ENCODE peak calls at places on chromosomes 13 and 19, in seven cellular contexts. Y is AG04449; F is CD4-positive, alpha-beta T cell; Q is Peyer's patch; N is psoas muscle; S is fibroblast of lung; B is tibial artery. K is an unnamed sample.

GRCh38 chr13:99657848-99658265 is 156.6 kb downstream of the TM9SF2 start:
- DNase-seq in F (no peak), B (peak), Y (no peak), N (peak), Q (peak), S (peak), K (peak)

GRCh38 chr13:105033999-105034398 is 1501.5 kb downstream of the EFNB2 start:
- DNase-seq in S (no peak), Q (no peak), F (no peak), N (no peak), B (no peak), Y (no peak), K (no peak)

GRCh38 chr13:36921902-36922301 is 1.9 kb upstream of the SMAD9 start:
- DNase-seq in B (no peak), F (no peak), N (no peak), Y (no peak), S (no peak), Q (no peak), K (no peak)

GRCh38 chr19:40716031-40716654 is 543 bp downstream of the COQ8B start:
- DNase-seq in S (no peak), Y (no peak), F (peak), Q (peak), N (peak), B (peak), K (no peak)

GRCh38 chr19:47658431-47659383 is 49.8 kb downstream of the BICRA start:
- DNase-seq in Y (no peak), B (no peak), S (peak), Q (no peak), F (no peak), N (no peak), K (peak)

GRCh38 chr19:23203841-23204344 is 46.3 kb downstream of the ZNF724 start:
- DNase-seq in Y (no peak), B (peak), N (peak), S (peak), F (no peak), Q (no peak), K (no peak)

GRCh38 chr19:8571006-8571411 is 6.2 kb downstream of the MYO1F start:
- DNase-seq in Q (peak), S (peak), Y (no peak), B (peak), N (no peak), F (peak), K (no peak)

GRCh38 chr13:36981156-36981743 is 17.9 kb downstream of the ALG5 start:
- DNase-seq in Q (no peak), N (no peak), B (no peak), S (peak), Y (no peak), F (no peak), K (no peak)

GRCh38 chr13:29901714-29902631 is 51.6 kb upstream of the UBL3 start:
- DNase-seq in S (peak), N (no peak), F (peak), Y (peak), B (no peak), Q (no peak), K (peak)

GRCh38 chr19:50187937-50188336 is 15.5 kb upstream of the MYH14 start:
- DNase-seq in F (no peak), S (no peak), N (no peak), Y (no peak), B (no peak), Q (no peak), K (no peak)

GRCh38 chr13:49532593-49532992 is 36.8 kb downstream of the PHF11 start:
- DNase-seq in Y (no peak), F (no peak), N (no peak), B (no peak), S (no peak), Q (no peak), K (no peak)
- TF ChIP-seq CTCF in Y (no peak), F (no peak), N (no peak), B (no peak), S (no peak), Q (no peak), K (no peak)

GRCh38 chr19:11225172-11225571 is 14.2 kb upstream of the ANGPTL8 start:
- DNase-seq in Q (no peak), S (no peak), F (no peak), N (no peak), Y (no peak), B (peak), K (no peak)

GRCh38 chr19:11224429-11224828 is 15.0 kb upstream of the ANGPTL8 start:
- DNase-seq in Y (no peak), Q (no peak), N (no peak), B (no peak), S (no peak), F (no peak), K (no peak)

GRCh38 chr19:11225815-11226214 is 13.6 kb upstream of the ANGPTL8 start:
- DNase-seq in Q (no peak), N (no peak), S (no peak), Y (no peak), F (no peak), B (no peak), K (no peak)

GRCh38 chr19:11226716-11227166 is 12.7 kb upstream of the ANGPTL8 start:
- DNase-seq in S (no peak), N (no peak), Y (no peak), Q (no peak), F (no peak), B (no peak), K (no peak)

DNA sequence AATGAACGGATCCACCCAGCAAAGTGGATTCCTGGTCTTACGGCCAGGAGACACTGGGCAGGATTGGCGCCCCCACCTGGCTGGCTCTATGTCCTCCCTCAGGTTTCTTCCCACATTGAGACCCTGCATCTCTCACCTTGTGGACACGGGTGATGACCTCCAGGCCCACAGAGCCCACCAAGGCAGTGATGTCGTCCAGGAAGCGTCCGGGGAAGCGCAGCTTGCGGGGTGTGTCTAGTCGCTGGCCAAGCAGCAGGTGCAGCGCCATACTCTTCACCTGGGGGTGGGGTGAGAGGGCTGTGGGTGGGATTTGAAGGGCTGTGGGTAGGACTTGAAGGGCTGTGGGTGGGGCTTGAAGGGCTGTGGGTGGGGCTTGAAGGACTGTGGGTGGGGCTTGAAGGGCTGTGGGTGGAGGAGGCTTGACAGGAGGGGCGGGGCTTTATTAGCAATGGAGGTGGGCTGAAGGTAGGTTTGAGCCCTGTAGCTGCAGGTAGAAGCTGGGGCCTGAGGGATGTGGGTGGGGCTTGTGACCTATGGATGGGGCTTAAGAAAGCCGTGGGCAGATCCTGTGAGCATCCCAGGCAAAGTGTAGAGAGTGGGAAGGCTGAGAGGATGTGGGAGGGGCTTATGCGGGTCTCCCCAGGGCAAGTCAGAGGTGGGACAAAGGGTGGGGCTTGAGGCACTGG is 12.1 kb upstream of the ANGPTL8 start:
- DNase-seq in B (no peak), Y (no peak), S (no peak), N (no peak), Q (no peak), F (no peak), K (peak)
- TF ChIP-seq CTCF in B (no peak), Y (no peak), S (no peak), N (no peak), Q (no peak), F (no peak), K (no peak)

DNA sequence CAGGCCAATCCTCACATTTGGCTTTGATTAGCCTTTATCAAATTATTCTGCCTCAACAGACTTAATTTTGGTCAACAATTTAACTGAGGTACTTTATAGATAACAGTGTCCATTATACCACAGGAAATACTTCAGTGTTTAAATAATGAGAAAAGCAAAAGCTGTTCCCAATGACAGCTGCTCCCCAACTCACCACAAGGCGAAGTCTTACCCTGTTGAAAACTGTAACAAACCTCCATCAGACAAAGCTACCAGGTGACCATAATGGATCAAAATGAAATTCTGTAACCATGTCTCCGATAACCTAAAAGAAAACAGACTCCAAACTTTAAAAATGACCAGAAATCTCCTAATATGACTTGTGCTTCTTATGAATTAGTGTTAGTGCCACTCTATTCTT is 50.3 kb downstream of the ZNF44 start:
- DNase-seq in Y (no peak), F (no peak), N (no peak), S (no peak), B (no peak), Q (no peak), K (no peak)
- TF ChIP-seq CTCF in Y (no peak), F (no peak), N (no peak), S (no peak), B (no peak), Q (peak), K (no peak)

GRCh38 chr13:95697052-95697680 is 20.2 kb downstream of the DNAJC3 start:
- DNase-seq in N (no peak), F (no peak), S (no peak), Y (no peak), Q (no peak), B (no peak), K (no peak)

DNA sequence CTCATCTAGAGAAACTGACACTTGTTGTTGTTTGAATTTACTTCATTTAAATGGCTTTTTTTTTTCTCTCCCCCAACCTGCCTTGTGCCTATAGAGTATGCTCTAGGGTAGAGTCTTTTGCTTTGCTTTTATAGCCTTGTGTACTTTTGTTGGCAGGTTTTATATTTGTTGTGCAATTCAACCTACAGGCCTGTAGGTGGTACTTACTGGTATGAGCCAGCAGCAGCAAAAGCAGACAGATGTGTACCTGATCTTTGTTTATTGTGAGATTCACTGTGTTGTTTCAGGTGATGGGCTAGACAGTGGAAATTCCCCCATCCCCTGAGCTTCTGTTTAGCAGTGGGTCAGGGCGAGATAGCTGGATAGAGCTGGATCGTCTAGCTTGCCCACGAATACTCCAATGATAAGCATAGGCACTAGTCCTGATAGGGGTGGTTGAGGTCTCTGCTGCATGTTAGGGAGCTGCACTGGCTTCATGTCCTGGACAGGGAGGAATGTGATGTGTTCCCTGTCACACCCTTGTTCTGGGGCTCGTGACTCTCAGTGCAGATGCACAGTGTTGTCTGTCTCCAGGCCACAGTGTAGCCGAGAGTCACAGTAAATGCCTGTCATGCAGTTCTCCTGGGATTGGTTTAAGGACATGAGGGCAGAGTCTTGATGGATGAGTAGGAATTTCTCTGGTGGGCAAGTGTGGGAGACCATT is 21.3 kb downstream of the DNAJC3 start:
- DNase-seq in Q (no peak), F (no peak), Y (no peak), B (no peak), S (no peak), N (no peak), K (no peak)
- TF ChIP-seq CTCF in Q (peak), F (no peak), Y (no peak), B (no peak), S (peak), N (no peak), K (peak)

DNA sequence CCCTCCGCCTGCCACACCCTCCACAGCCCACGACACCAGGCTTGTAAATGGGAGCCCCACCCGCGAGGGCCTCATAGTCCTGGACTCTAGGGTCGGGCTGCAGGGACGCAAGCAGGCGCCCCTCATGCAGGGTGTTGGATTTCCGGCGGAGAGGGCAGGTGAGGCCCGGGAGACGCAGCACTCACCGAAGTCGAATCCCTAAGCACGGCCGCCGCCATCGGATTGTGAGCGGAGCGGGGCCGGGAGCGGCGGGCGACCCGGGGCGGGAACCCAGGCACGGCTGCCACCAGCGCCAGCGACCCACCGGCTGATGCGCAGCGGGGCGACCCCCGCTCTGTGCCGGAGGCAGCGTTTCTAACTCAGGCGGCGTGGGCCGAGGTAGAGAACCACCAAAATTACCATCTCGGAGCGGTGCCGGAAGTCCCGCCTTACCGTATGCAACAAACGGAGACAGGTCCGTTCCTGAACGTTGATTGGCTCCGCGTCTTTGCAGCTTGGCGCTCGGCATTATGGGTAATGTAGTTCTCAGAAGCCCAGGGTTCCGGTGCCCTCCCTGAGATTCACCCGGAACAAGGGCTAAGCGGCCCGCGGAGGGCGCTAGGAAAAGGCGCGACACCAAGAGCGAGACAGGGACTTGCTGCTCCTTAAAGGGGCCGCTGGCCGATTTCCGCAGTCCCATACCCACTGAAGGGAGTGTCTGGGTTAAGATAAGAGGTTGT is at the start of gene ZNF416:
- DNase-seq in S (peak), Y (peak), Q (peak), F (peak), B (peak), N (peak), K (peak)
- TF ChIP-seq CTCF in S (peak), Y (peak), Q (peak), F (no peak), B (no peak), N (peak), K (peak)

K was measured in Caco-2.